ENCODE peak calls at places on chromosomes 4 and X, in six cellular contexts. T, C, M, P, L and D are unnamed samples.

GRCh38 chrX:102958794-102959193 is 21.7 kb downstream of the RAB40AL start:
- DNase-seq in T (peak), C (no peak), M (no peak), P (no peak), L (no peak), D (no peak)

GRCh38 chr4:5865896-5866599 is 26.8 kb downstream of the CRMP1 start:
- DNase-seq in T (no peak), C (no peak), M (no peak), P (no peak), L (no peak), D (no peak)

GRCh38 chr4:30256105-30256828 is 463.9 kb upstream of the PCDH7 start:
- DNase-seq in T (peak), C (no peak), M (no peak), P (no peak), L (no peak), D (no peak)

GRCh38 chr4:70382691-70383181 is at the start of gene SMR3B:
- DNase-seq in T (no peak), C (no peak), M (no peak), P (no peak), L (no peak), D (no peak)

GRCh38 chr4:125573368-125573767 is 258.6 kb downstream of the FAT4 start:
- DNase-seq in T (no peak), C (no peak), M (no peak), P (no peak), L (no peak), D (no peak)

GRCh38 chr4:7676376-7676775 is 241.6 kb upstream of the PSAPL1 start:
- DNase-seq in T (no peak), C (no peak), M (no peak), P (no peak), L (no peak), D (no peak)

GRCh38 chr4:24559889-24560288 is 24.5 kb downstream of the DHX15 start:
- DNase-seq in T (peak), C (peak), M (peak), P (no peak), L (no peak), D (no peak)

GRCh38 chr4:38065181-38065580 is 105.0 kb downstream of the PTTG2 start:
- DNase-seq in T (no peak), C (peak), M (no peak), P (no peak), L (no peak), D (no peak)

GRCh38 chrX:85107407-85107806 is 103.7 kb downstream of the APOOL start:
- DNase-seq in T (no peak), C (no peak), M (peak), P (peak), L (no peak), D (peak)

GRCh38 chr4:113476800-113477199 is 284.7 kb downstream of the CAMK2D start:
- DNase-seq in T (peak), C (no peak), M (peak), P (no peak), L (no peak), D (peak)

GRCh38 chr4:129543299-129543698 is 447.3 kb downstream of the C4orf33 start:
- DNase-seq in T (no peak), C (no peak), M (no peak), P (no peak), L (no peak), D (no peak)

GRCh38 chr4:5338511-5338910 is 287.2 kb downstream of the STK32B start:
- DNase-seq in T (peak), C (no peak), M (peak), P (no peak), L (no peak), D (no peak)